ENCODE peak calls at places on chromosome 17, in seven cellular contexts. M is H9, S is mesenchymal stem cell, Q is IMR-90, F is trophoblast cell, X is mesendoderm, P is H1. L is an unnamed sample.

GRCh38 chr17:78923660-78924453 is 1.3 kb downstream of the TIMP2 start:
- DNase-seq in S (no peak), F (peak), M (peak), X (peak), Q (no peak), P (no peak), L (no peak)

GRCh38 chr17:3968886-3969524 is 4.8 kb upstream of the ATP2A3 start:
- DNase-seq in F (no peak), Q (no peak), P (no peak), S (no peak), X (no peak), M (no peak), L (no peak)

GRCh38 chr17:78716814-78717393 is 65.2 kb downstream of the CYTH1 start:
- DNase-seq in X (no peak), F (no peak), M (no peak), S (no peak), P (no peak), Q (peak), L (no peak)

GRCh38 chr17:79276824-79277223 is 202.2 kb downstream of the ENGASE start:
- DNase-seq in S (no peak), F (no peak), Q (no peak), X (no peak), M (no peak), P (no peak), L (no peak)

GRCh38 chr17:42407289-42407836 is 15.7 kb downstream of the CAVIN1 start:
- DNase-seq in P (no peak), X (peak), S (no peak), M (peak), F (no peak), Q (peak), L (no peak)

GRCh38 chr17:83099570-83100181 is 20.3 kb downstream of the METRNL start:
- DNase-seq in P (no peak), X (no peak), Q (no peak), S (no peak), M (no peak), F (no peak), L (no peak)

GRCh38 chr17:3043737-3044365 is 19.6 kb downstream of the OR1D5 start:
- DNase-seq in X (peak), S (no peak), M (no peak), P (no peak), Q (no peak), F (peak), L (no peak)

GRCh38 chr17:53032861-53033271 is 789.9 kb upstream of the KIF2B start:
- DNase-seq in P (peak), S (peak), X (peak), F (no peak), M (peak), Q (peak), L (peak)

GRCh38 chr17:83173180-83173996 is 94.0 kb downstream of the METRNL start:
- DNase-seq in S (no peak), F (no peak), M (peak), P (no peak), Q (no peak), X (no peak), L (no peak)

GRCh38 chr17:28521296-28522085 is 15.3 kb downstream of the FOXN1 start:
- DNase-seq in P (no peak), M (peak), S (no peak), F (no peak), X (no peak), Q (no peak), L (no peak)

GRCh38 chr17:78766743-78767294 is 15.3 kb downstream of the CYTH1 start:
- DNase-seq in S (no peak), Q (no peak), F (no peak), M (no peak), X (no peak), P (no peak), L (no peak)

GRCh38 chr17:4796550-4796915 is 569 bp downstream of the PSMB6 start:
- DNase-seq in S (peak), F (no peak), X (peak), Q (peak), P (no peak), M (peak), L (no peak)

GRCh38 chr17:59505610-59506276 is 59.7 kb upstream of the DHX40 start:
- DNase-seq in M (no peak), P (no peak), Q (peak), F (peak), X (peak), S (no peak), L (no peak)
- H3K23ac ChIP-seq in M (no peak), P (no peak), Q (no peak), F (no peak), X (no peak), S (no peak), L (no peak)

GRCh38 chr17:70479779-70480178 is 310.4 kb downstream of the KCNJ2 start:
- DNase-seq in M (no peak), P (no peak), F (no peak), X (no peak), S (no peak), Q (no peak), L (no peak)
- H3K27ac ChIP-seq in M (no peak), P (no peak), F (no peak), X (no peak), S (no peak), Q (no peak), L (no peak)

GRCh38 chr17:29573871-29574731 is 5.6 kb downstream of the TP53I13 start:
- DNase-seq in F (no peak), S (no peak), Q (no peak), P (no peak), X (no peak), M (no peak), L (no peak)

GRCh38 chr17:29573558-29573870 is 5.0 kb downstream of the TP53I13 start:
- DNase-seq in X (no peak), P (no peak), Q (no peak), M (peak), F (no peak), S (no peak), L (no peak)

GRCh38 chr17:29571883-29572681 is 3.6 kb downstream of the TP53I13 start:
- DNase-seq in X (no peak), P (no peak), M (peak), F (no peak), S (no peak), Q (no peak), L (no peak)

GRCh38 chr17:29571486-29571882 is 3.0 kb downstream of the TP53I13 start:
- DNase-seq in X (no peak), F (no peak), P (no peak), M (no peak), S (no peak), Q (no peak), L (no peak)

DNA sequence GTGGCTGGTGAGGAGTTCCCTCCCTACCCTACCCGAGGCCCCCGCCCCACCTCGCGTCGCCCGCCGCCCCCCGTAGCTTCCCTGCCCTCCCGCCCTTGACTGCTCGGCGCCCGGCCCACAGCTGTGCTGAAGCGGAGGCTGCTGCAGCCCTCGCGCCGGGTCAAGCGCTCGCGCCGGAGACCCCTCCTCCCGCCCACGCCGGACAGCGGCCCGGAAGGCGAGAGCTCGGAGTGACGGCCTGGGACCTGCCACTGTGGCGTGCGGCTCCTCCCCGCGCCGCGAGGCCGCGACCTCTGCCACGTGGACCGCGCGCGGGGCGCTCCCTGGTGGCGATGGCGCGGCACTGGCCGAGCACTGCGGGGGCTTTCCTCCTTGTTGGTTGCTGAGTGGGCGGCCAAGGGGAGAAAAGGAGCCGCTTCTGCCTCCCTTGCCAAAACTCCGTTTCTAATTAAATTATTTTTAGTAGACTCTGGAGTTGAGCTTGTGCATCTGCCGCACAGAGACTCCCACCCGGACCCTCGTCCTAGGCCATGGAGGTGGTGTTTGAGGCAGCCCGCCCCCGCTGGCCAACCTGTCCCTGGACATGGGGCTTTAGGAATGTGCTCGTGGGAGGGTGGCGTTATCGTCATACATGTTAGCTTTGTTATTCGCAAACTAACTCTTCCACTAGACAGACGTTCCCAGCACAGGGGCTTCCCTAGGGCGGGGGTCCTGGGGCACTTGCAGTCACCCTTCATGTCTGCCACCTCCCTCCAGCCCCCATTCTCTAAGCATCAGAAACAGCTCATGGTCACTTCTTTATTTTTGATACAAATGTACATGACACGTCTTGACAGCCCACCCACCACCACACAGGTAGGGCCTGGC is 4.4 kb downstream of the TP53I13 start:
- DNase-seq in M (peak), F (peak), S (peak), P (no peak), X (no peak), Q (peak), L (peak)
- H3K23ac ChIP-seq in M (no peak), F (no peak), S (no peak), P (no peak), X (no peak), Q (no peak), L (peak)

DNA sequence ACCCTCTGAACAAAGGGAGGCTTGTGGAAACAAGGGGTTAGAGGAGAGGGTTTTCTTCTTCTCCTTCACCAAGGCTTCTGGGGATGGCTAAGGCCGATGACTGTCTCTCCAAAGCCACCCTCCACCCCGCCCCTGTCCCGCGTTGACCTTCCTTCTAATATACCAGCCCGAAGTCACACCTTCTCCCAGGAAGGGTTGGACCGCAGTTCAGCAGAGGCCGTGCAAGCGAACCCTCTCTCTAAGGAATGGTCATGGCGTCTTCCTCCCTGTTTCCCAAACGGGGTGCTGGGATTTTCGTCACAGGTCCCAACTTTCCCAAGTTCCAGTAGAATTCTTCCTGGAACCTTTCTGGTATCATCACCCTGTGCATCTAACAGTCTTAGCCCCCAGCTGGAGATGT is 49.4 kb downstream of the FZD2 start:
- DNase-seq in S (no peak), P (no peak), X (no peak), F (no peak), M (no peak), Q (no peak), L (no peak)
- H3K27ac ChIP-seq in S (no peak), P (no peak), X (no peak), F (no peak), M (no peak), Q (no peak), L (no peak)

DNA sequence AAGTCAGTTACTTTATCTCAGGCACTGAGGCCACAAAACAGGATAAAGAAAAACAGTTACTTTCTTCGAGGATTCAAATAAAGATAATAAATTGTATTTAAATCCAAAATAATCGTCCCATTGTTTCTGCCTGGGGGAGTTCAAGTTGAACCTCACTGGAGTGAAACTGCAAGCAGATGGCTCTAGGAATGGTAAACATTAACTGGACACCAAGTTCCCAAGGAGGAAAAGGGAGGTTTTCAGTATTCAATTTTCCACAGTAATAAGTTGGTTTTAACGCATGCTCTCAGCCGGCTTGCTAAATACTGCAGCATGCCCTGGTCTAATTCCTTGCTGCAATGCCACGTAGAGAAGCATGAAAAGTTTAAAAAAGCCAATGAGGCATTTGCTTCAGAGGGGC is 20.1 kb upstream of the FOXJ1 start:
- DNase-seq in P (no peak), S (no peak), Q (no peak), F (no peak), M (no peak), X (no peak), L (no peak)
- H3K23ac ChIP-seq in P (no peak), S (no peak), Q (no peak), F (no peak), M (no peak), X (no peak), L (no peak)

DNA sequence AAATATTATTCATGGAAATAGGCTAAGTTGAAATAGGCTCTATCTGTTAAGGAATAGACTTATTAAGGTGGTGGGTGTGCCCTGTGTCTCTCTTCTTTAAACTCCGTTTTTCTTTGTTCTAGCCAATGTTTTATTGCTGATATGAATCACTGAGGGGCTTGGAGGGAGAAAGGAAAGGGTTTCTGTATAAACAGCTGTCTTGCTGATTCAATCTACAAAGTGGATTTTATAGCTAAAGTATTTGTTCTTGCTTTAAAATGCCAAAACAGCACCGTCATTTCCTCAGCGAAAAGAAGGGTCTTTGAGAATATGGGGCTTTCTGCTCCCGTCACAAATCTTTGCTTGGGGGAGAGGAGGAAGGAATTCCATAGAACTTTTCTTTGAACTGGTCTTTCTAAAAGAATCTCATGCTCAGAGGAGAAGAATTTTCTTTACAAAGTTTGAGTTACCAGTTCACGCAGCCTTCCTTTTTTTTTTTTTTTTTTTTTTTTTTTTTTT is 39.3 kb downstream of the MSI2 start:
- DNase-seq in P (no peak), S (peak), M (no peak), F (peak), X (peak), Q (peak), L (no peak)
- H3K27ac ChIP-seq in P (no peak), S (peak), M (no peak), F (peak), X (peak), Q (peak), L (peak)

GRCh38 chr17:81980752-81981239 is 3.4 kb downstream of the ASPSCR1 start:
- DNase-seq in F (peak), Q (no peak), S (no peak), X (no peak), P (no peak), M (no peak), L (no peak)
- H3K23ac ChIP-seq in F (no peak), Q (no peak), S (no peak), X (no peak), P (no peak), M (no peak), L (no peak)

DNA sequence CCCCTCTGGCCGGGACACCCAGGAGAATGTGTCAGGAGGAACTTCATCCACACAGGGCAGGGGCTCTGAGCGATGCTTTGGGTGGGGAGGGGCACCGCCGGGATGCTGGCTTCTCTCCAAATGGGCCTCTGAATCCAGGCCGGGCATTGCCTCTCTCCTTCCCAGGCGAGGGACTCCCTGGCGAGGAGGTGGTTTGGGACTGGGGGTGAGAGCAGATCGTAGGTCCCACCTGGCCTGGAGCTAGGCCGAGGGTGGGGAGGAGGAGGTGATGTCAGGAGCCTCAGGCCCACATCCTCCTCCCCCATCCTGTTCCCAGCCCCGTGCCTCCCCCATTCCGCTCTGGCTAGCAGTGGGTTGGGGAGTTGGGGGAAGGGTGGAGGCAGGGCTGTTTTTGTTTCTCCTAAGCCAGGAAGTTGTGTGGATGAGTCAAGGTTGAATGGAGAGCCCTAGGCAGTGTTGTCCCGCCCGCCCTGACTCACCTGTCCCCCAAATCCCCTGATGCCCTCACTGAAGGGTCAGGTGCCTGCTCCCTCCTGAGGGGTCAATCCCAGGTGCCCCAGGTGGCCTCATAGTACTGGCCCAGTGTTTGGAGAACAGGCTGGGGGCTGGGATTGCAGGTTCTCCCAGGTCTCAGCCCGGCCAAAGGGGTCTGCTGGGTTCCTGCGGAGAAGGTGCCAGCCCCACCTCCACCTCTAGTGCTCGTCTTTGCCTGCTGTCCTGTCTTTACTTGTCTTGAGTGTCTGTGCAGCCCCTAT is 2.8 kb downstream of the GRB7 start:
- DNase-seq in F (no peak), Q (peak), X (peak), M (peak), S (no peak), P (peak), L (no peak)
- H3K27ac ChIP-seq in F (peak), Q (no peak), X (peak), M (peak), S (peak), P (peak), L (no peak)

L was measured in neuronal stem cell.